ENCODE peak calls at places on chromosomes 16 and 17, in five cellular contexts. One of them, this sample, is unnamed. For H3K27me3, the result is how much of the 10 kb centered on the place peaks cover.

GRCh38 chr16:11494433-11494832 is 92.3 kb downstream of the LITAF start:
- DNase-seq in ascending aorta: no peak
- DNase-seq in heart left ventricle: no peak
- DNase-seq in mammary epithelial cell: no peak
- DNase-seq in fibroblast of lung: no peak
- DNase-seq in this sample: no peak

GRCh38 chr16:65975049-65975708 is 391.3 kb upstream of the CDH5 start:
- DNase-seq in ascending aorta: no peak
- DNase-seq in heart left ventricle: no peak
- DNase-seq in mammary epithelial cell: peak
- DNase-seq in fibroblast of lung: peak
- DNase-seq in this sample: no peak

GRCh38 chr17:41480581-41480980 is 370 bp downstream of the KRT35 start:
- DNase-seq in ascending aorta: no peak
- DNase-seq in heart left ventricle: no peak
- DNase-seq in mammary epithelial cell: no peak
- DNase-seq in fibroblast of lung: no peak
- DNase-seq in this sample: no peak

GRCh38 chr17:28958820-28959455 is 7.6 kb upstream of the PHF12 start:
- DNase-seq in ascending aorta: no peak
- DNase-seq in heart left ventricle: no peak
- DNase-seq in mammary epithelial cell: no peak
- DNase-seq in fibroblast of lung: no peak
- DNase-seq in this sample: no peak

GRCh38 chr17:5775098-5775497 is 190.8 kb upstream of the NLRP1 start:
- DNase-seq in ascending aorta: no peak
- DNase-seq in heart left ventricle: no peak
- DNase-seq in mammary epithelial cell: no peak
- DNase-seq in fibroblast of lung: no peak
- DNase-seq in this sample: no peak

GRCh38 chr17:82583720-82584234 is 64.2 kb downstream of the FOXK2 start:
- DNase-seq in ascending aorta: no peak
- DNase-seq in heart left ventricle: no peak
- DNase-seq in mammary epithelial cell: no peak
- DNase-seq in fibroblast of lung: no peak
- DNase-seq in this sample: no peak

GRCh38 chr17:28725166-28725659 is 820 bp downstream of the TLCD1 start:
- DNase-seq in ascending aorta: no peak
- DNase-seq in heart left ventricle: no peak
- DNase-seq in mammary epithelial cell: no peak
- DNase-seq in fibroblast of lung: peak
- DNase-seq in this sample: peak

GRCh38 chr17:61250335-61250890 is 149.2 kb upstream of the TBX2 start:
- DNase-seq in ascending aorta: no peak
- DNase-seq in heart left ventricle: no peak
- DNase-seq in mammary epithelial cell: no peak
- DNase-seq in fibroblast of lung: peak
- DNase-seq in this sample: no peak

GRCh38 chr16:84303023-84303422 is 8.3 kb downstream of the WFDC1 start:
- DNase-seq in ascending aorta: no peak
- DNase-seq in heart left ventricle: no peak
- DNase-seq in mammary epithelial cell: no peak
- DNase-seq in fibroblast of lung: peak
- DNase-seq in this sample: no peak

GRCh38 chr16:24367186-24367585 is 111.1 kb downstream of the CACNG3 start:
- DNase-seq in ascending aorta: no peak
- DNase-seq in heart left ventricle: no peak
- DNase-seq in mammary epithelial cell: no peak
- DNase-seq in fibroblast of lung: no peak
- DNase-seq in this sample: no peak

GRCh38 chr16:86307518-86307903 is 202.8 kb upstream of the FOXF1 start:
- DNase-seq in ascending aorta: no peak
- DNase-seq in heart left ventricle: no peak
- DNase-seq in mammary epithelial cell: peak
- DNase-seq in fibroblast of lung: peak
- DNase-seq in this sample: no peak

GRCh38 chr17:47935961-47936360 is 5.4 kb upstream of the PNPO start:
- DNase-seq in ascending aorta: no peak
- DNase-seq in heart left ventricle: no peak
- DNase-seq in mammary epithelial cell: peak
- DNase-seq in fibroblast of lung: peak
- DNase-seq in this sample: no peak

GRCh38 chr17:12756786-12757185 is 32.5 kb upstream of the ARHGAP44 start:
- DNase-seq in ascending aorta: no peak
- DNase-seq in heart left ventricle: no peak
- DNase-seq in mammary epithelial cell: no peak
- DNase-seq in fibroblast of lung: peak
- DNase-seq in this sample: no peak

GRCh38 chr16:46673320-46674013 is 15.5 kb downstream of the VPS35 start:
- DNase-seq in ascending aorta: no peak
- DNase-seq in heart left ventricle: no peak
- DNase-seq in mammary epithelial cell: peak
- DNase-seq in fibroblast of lung: peak
- DNase-seq in this sample: peak

GRCh38 chr16:31714899-31715504 is 158.6 kb upstream of the ZNF267 start:
- DNase-seq in ascending aorta: no peak
- DNase-seq in heart left ventricle: no peak
- DNase-seq in mammary epithelial cell: peak
- DNase-seq in fibroblast of lung: no peak
- DNase-seq in this sample: no peak

GRCh38 chr16:31712064-31712540 is 161.5 kb upstream of the ZNF267 start:
- DNase-seq in ascending aorta: no peak
- DNase-seq in heart left ventricle: no peak
- DNase-seq in mammary epithelial cell: no peak
- DNase-seq in fibroblast of lung: no peak
- DNase-seq in this sample: no peak

GRCh38 chr16:31715915-31716314 is 157.7 kb upstream of the ZNF267 start:
- DNase-seq in ascending aorta: no peak
- DNase-seq in heart left ventricle: no peak
- DNase-seq in mammary epithelial cell: no peak
- DNase-seq in fibroblast of lung: no peak
- DNase-seq in this sample: no peak

GRCh38 chr16:31713071-31713944 is 160.3 kb upstream of the ZNF267 start:
- DNase-seq in ascending aorta: peak
- DNase-seq in heart left ventricle: peak
- DNase-seq in mammary epithelial cell: peak
- DNase-seq in fibroblast of lung: peak
- DNase-seq in this sample: peak

GRCh38 chr16:31713945-31714898 is 159.4 kb upstream of the ZNF267 start:
- DNase-seq in ascending aorta: no peak
- DNase-seq in heart left ventricle: no peak
- DNase-seq in mammary epithelial cell: peak
- DNase-seq in fibroblast of lung: no peak
- DNase-seq in this sample: no peak
- TF ChIP-seq CTCF in ascending aorta: peak
- TF ChIP-seq CTCF in heart left ventricle: no peak
- TF ChIP-seq CTCF in mammary epithelial cell: peak
- TF ChIP-seq CTCF in fibroblast of lung: no peak
- TF ChIP-seq CTCF in this sample: no peak

DNA sequence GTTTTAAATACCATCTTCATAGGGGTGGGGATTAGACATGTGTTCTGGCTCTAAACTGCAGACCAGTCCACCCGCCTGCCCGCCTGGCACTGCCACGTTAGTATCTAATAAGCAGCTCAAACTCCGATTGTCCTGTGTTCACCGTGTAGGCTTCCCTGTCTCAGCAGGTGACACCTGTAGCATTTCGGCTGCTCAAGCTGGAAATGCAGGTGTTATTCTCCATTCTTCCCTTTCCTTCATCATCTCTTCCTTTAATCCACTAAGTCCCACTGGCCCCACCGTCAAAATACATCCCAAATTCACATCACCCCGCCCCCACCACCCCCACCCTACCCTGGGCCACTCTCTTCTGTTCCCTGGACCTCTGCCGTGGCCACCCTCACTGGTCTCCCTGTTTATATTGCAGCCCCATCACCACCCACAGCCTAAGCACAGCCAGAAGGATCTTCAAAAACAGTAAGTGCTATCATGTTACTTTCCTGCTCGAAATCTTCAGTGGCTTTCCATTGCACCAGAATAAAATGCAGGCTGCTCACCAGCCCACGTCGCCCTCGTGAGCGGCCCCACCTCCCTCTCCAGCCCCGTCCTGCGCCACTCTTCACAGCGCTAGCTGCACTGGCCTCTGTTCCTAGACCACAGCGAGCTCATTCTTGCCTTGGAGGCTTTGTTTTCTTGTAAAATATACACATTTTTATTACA is 65.1 kb downstream of the RTN4RL1 start:
- DNase-seq in ascending aorta: no peak
- DNase-seq in heart left ventricle: no peak
- DNase-seq in mammary epithelial cell: no peak
- DNase-seq in fibroblast of lung: peak
- DNase-seq in this sample: no peak
- H3K27me3 ChIP-seq in ascending aorta: under half
- H3K27me3 ChIP-seq in heart left ventricle: under half
- H3K27me3 ChIP-seq in mammary epithelial cell: under half
- H3K27me3 ChIP-seq in fibroblast of lung: under half
- H3K27me3 ChIP-seq in this sample: under half

GRCh38 chr17:45150911-45151809 is 2.9 kb downstream of the HEXIM1 start:
- DNase-seq in ascending aorta: no peak
- DNase-seq in heart left ventricle: no peak
- DNase-seq in mammary epithelial cell: no peak
- DNase-seq in fibroblast of lung: peak
- DNase-seq in this sample: peak
- H3K4me3 ChIP-seq in ascending aorta: peak
- H3K4me3 ChIP-seq in heart left ventricle: peak
- H3K4me3 ChIP-seq in mammary epithelial cell: peak
- H3K4me3 ChIP-seq in fibroblast of lung: peak
- H3K4me3 ChIP-seq in this sample: peak

GRCh38 chr17:58427807-58428206 is 10.5 kb upstream of the RNF43 start:
- DNase-seq in ascending aorta: no peak
- DNase-seq in heart left ventricle: no peak
- DNase-seq in mammary epithelial cell: no peak
- DNase-seq in fibroblast of lung: no peak
- DNase-seq in this sample: no peak

GRCh38 chr17:58436805-58437239 is 19.5 kb upstream of the RNF43 start:
- DNase-seq in ascending aorta: no peak
- DNase-seq in heart left ventricle: no peak
- DNase-seq in mammary epithelial cell: no peak
- DNase-seq in fibroblast of lung: no peak
- DNase-seq in this sample: no peak

GRCh38 chr17:58432806-58433573 is 15.7 kb upstream of the RNF43 start:
- DNase-seq in ascending aorta: no peak
- DNase-seq in heart left ventricle: no peak
- DNase-seq in mammary epithelial cell: no peak
- DNase-seq in fibroblast of lung: no peak
- DNase-seq in this sample: no peak
- TF ChIP-seq CTCF in ascending aorta: no peak
- TF ChIP-seq CTCF in heart left ventricle: no peak
- TF ChIP-seq CTCF in mammary epithelial cell: no peak
- TF ChIP-seq CTCF in fibroblast of lung: no peak
- TF ChIP-seq CTCF in this sample: no peak